ENCODE peak calls at places on chromosomes 3 and 15, in seven cellular contexts. R is activated CD8-positive, alpha-beta T cell treated with anti-CD3 and anti-CD28 coated beads for 36 hours; S is mammary epithelial cell; J is sigmoid colon; Q is B cell; H is body of pancreas; D is neural crest cell. W is an unnamed sample.

GRCh38 chr3:62211675-62212429 is 161.5 kb downstream of the FEZF2 start:
- DNase-seq in R (no peak), S (no peak), J (no peak), Q (no peak), H (no peak), D (no peak), W (no peak)

GRCh38 chr3:139187154-139187553 is 142.5 kb upstream of the PRR23C start:
- DNase-seq in R (no peak), S (no peak), J (no peak), Q (no peak), H (no peak), D (no peak), W (no peak)

GRCh38 chr3:63046152-63046551 is 170.9 kb upstream of the CADPS start:
- DNase-seq in R (no peak), S (no peak), J (no peak), Q (no peak), H (no peak), D (no peak), W (no peak)

GRCh38 chr15:101148881-101149664 is 102.8 kb downstream of the CHSY1 start:
- DNase-seq in R (no peak), S (no peak), J (peak), Q (no peak), H (no peak), D (no peak), W (no peak)

GRCh38 chr3:194423317-194423716 is 24.3 kb upstream of the GP5 start:
- DNase-seq in R (no peak), S (no peak), J (no peak), Q (no peak), H (no peak), D (no peak), W (no peak)

GRCh38 chr15:70169147-70169546 is 71.4 kb upstream of the TLE3 start:
- DNase-seq in R (no peak), S (no peak), J (no peak), Q (no peak), H (no peak), D (no peak), W (no peak)

GRCh38 chr3:137714551-137714950 is 49.6 kb upstream of the SOX14 start:
- DNase-seq in R (no peak), S (no peak), J (no peak), Q (no peak), H (no peak), D (no peak), W (no peak)

GRCh38 chr3:15976524-15976923 is 178.7 kb upstream of the ANKRD28 start:
- DNase-seq in R (no peak), S (peak), J (no peak), Q (no peak), H (no peak), D (no peak), W (no peak)

GRCh38 chr15:73364070-73364469 is 4.7 kb downstream of the HCN4 start:
- DNase-seq in R (no peak), S (no peak), J (no peak), Q (no peak), H (no peak), D (no peak), W (no peak)

GRCh38 chr3:108200024-108200423 is 22.2 kb downstream of the IFT57 start:
- DNase-seq in R (no peak), S (no peak), J (no peak), Q (no peak), H (no peak), D (no peak), W (no peak)

GRCh38 chr15:89822951-89823701 is 8.5 kb upstream of the ANPEP start:
- DNase-seq in R (no peak), S (peak), J (no peak), Q (no peak), H (no peak), D (no peak), W (no peak)

GRCh38 chr15:49154799-49155109 is 645 bp downstream of the COPS2 start:
- DNase-seq in R (no peak), S (no peak), J (no peak), Q (no peak), H (no peak), D (no peak), W (no peak)

GRCh38 chr15:52670087-52670486 is 9.1 kb downstream of the ATOSA start:
- DNase-seq in R (no peak), S (no peak), J (no peak), Q (no peak), H (no peak), D (no peak), W (no peak)

GRCh38 chr3:170222647-170223541 is 670 bp downstream of the PRKCI start:
- DNase-seq in R (peak), S (peak), J (peak), Q (peak), H (peak), D (no peak), W (peak)

GRCh38 chr3:179769411-179770247 is 116.8 kb downstream of the USP13 start:
- DNase-seq in R (no peak), S (no peak), J (no peak), Q (no peak), H (peak), D (no peak), W (no peak)

GRCh38 chr3:122660575-122660974 is 20.1 kb upstream of the PARP14 start:
- DNase-seq in R (no peak), S (no peak), J (no peak), Q (no peak), H (peak), D (no peak), W (no peak)

GRCh38 chr15:78763796-78764241 is 47.4 kb downstream of the ADAMTS7 start:
- DNase-seq in R (no peak), S (no peak), J (no peak), Q (no peak), H (no peak), D (no peak), W (no peak)

GRCh38 chr3:106945435-106945834 is 431.8 kb upstream of the CCDC54 start:
- DNase-seq in R (no peak), S (no peak), J (no peak), Q (no peak), H (no peak), D (no peak), W (no peak)

GRCh38 chr3:52093751-52094525 is 37.6 kb upstream of the DUSP7 start:
- DNase-seq in R (no peak), S (no peak), J (peak), Q (no peak), H (no peak), D (no peak), W (no peak)

GRCh38 chr3:19149388-19149787 is 1.1 kb downstream of the KCNH8 start:
- DNase-seq in R (peak), S (no peak), J (no peak), Q (no peak), H (peak), D (peak), W (no peak)

GRCh38 chr15:75136118-75136517 is 65.6 kb upstream of the C15orf39 start:
- DNase-seq in R (no peak), S (no peak), J (no peak), Q (no peak), H (no peak), D (no peak), W (no peak)

GRCh38 chr15:51132384-51133139 is 37.9 kb upstream of the TNFAIP8L3 start:
- DNase-seq in R (peak), S (peak), J (peak), Q (no peak), H (peak), D (peak), W (peak)

GRCh38 chr3:13866406-13866965 is 13.4 kb downstream of the WNT7A start:
- DNase-seq in R (peak), S (no peak), J (no peak), Q (no peak), H (no peak), D (no peak), W (no peak)

GRCh38 chr15:36177590-36178281 is 401.7 kb upstream of the CDIN1 start:
- DNase-seq in R (no peak), S (no peak), J (no peak), Q (no peak), H (no peak), D (no peak), W (no peak)

GRCh38 chr3:138974467-138974866 is 27.4 kb downstream of the FOXL2NB start:
- DNase-seq in R (no peak), S (peak), J (no peak), Q (no peak), H (no peak), D (no peak), W (no peak)

GRCh38 chr15:69893863-69894262 is 203.9 kb downstream of the TLE3 start:
- DNase-seq in R (no peak), S (peak), J (no peak), Q (no peak), H (no peak), D (peak), W (peak)

GRCh38 chr15:96428742-96429141 is 98.2 kb downstream of the NR2F2 start:
- DNase-seq in R (no peak), S (peak), J (no peak), Q (no peak), H (no peak), D (no peak), W (no peak)

GRCh38 chr15:56736881-56737707 is 3.8 kb upstream of the ZNF280D start:
- DNase-seq in R (no peak), S (no peak), J (no peak), Q (no peak), H (no peak), D (no peak), W (no peak)

GRCh38 chr15:41487802-41488201 is 5.9 kb upstream of the ITPKA start:
- DNase-seq in R (peak), S (no peak), J (no peak), Q (no peak), H (no peak), D (no peak), W (no peak)

GRCh38 chr3:111073186-111073585 is 1.6 kb downstream of the NECTIN3 start:
- DNase-seq in R (no peak), S (peak), J (no peak), Q (no peak), H (no peak), D (no peak), W (no peak)

GRCh38 chr3:177224406-177224805 is 27.1 kb upstream of the TBL1XR1 start:
- DNase-seq in R (no peak), S (no peak), J (no peak), Q (no peak), H (no peak), D (no peak), W (no peak)

GRCh38 chr3:115071611-115072010 is 75.5 kb downstream of the ZBTB20 start:
- DNase-seq in R (no peak), S (peak), J (no peak), Q (no peak), H (no peak), D (peak), W (no peak)

GRCh38 chr15:86115138-86115801 is 35.6 kb downstream of the AGBL1 start:
- DNase-seq in R (no peak), S (no peak), J (no peak), Q (no peak), H (no peak), D (no peak), W (no peak)
- TF ChIP-seq CTCF in R (no peak), S (peak), J (no peak), Q (no peak), H (no peak), D (peak), W (no peak)

DNA sequence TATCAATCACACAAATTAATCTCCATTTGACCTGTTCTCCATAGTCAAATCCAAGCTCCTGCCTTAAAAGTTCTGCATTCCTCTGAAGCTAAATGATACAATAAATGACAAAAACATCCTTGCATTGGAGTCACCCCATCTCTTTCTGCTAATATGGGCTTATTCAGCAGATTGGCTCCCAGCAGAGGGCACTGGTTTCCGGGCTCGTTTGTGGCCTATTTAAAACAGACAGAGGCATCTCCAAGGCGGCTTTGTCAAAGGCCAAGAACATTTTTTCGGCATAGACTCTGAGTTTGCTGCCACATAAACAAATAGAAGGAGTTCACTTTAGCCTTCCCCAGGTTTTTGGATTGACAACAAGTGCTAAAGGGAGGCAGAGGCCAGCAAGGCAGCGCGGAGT is 204.4 kb upstream of the RASGRP1 start:
- DNase-seq in R (peak), S (no peak), J (no peak), Q (no peak), H (peak), D (peak), W (peak)
- TF ChIP-seq CTCF in R (no peak), S (no peak), J (no peak), Q (no peak), H (no peak), D (peak), W (no peak)

GRCh38 chr3:73431136-73431933 is 193.4 kb downstream of the PDZRN3 start:
- DNase-seq in R (no peak), S (no peak), J (no peak), Q (no peak), H (no peak), D (no peak), W (no peak)

GRCh38 chr3:73433681-73434080 is 191.1 kb downstream of the PDZRN3 start:
- DNase-seq in R (no peak), S (peak), J (no peak), Q (no peak), H (no peak), D (no peak), W (no peak)

GRCh38 chr3:73432723-73433032 is 192.1 kb downstream of the PDZRN3 start:
- DNase-seq in R (no peak), S (no peak), J (no peak), Q (no peak), H (no peak), D (no peak), W (no peak)

GRCh38 chr3:73433079-73433478 is 191.7 kb downstream of the PDZRN3 start:
- DNase-seq in R (no peak), S (no peak), J (no peak), Q (no peak), H (no peak), D (no peak), W (no peak)

DNA sequence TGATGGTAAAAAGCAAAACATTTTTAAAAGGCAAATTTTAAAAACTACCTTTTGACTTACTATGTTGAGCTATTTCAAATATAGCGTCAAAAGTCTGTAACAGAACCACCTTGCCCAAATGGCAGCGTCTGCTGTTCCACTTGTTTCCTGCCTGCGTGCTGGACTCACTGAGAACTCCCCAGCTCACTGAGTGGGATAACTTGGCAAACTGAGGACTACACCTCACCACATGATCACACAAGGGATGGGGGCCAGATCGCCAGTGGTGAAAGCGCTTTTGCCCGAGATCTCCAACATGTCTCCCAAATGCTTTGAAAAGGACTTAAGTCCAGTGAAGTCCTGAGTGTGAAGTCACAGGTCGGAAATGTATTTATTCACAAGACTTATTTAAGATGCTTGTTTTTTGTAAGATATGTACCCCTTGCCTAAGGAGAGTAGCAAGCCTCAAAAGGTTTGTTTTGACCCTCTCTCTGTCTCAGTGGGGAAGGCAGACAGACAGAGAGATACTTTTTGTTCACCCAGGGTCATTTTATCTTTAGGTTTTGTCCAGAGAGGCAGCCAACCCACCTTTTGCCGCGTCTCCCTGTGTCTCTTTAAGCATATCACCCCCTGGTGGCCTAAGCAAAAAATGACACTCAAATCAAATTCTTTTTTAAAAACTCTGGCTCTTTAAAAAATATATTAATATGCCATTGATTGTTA is 192.6 kb downstream of the PDZRN3 start:
- DNase-seq in R (peak), S (peak), J (peak), Q (no peak), H (peak), D (no peak), W (no peak)
- TF ChIP-seq CTCF in R (peak), S (peak), J (peak), Q (peak), H (peak), D (peak), W (peak)

GRCh38 chr3:128070898-128071591 is 18.8 kb downstream of the SEC61A1 start:
- DNase-seq in R (no peak), S (no peak), J (no peak), Q (no peak), H (no peak), D (no peak), W (no peak)

GRCh38 chr3:128067481-128067880 is 15.2 kb downstream of the SEC61A1 start:
- DNase-seq in R (no peak), S (no peak), J (no peak), Q (no peak), H (no peak), D (no peak), W (no peak)

GRCh38 chr3:128066111-128066510 is 13.9 kb downstream of the SEC61A1 start:
- DNase-seq in R (no peak), S (no peak), J (no peak), Q (no peak), H (no peak), D (no peak), W (peak)

GRCh38 chr3:128069271-128069670 is 17.0 kb downstream of the SEC61A1 start:
- DNase-seq in R (no peak), S (no peak), J (no peak), Q (no peak), H (no peak), D (no peak), W (no peak)

DNA sequence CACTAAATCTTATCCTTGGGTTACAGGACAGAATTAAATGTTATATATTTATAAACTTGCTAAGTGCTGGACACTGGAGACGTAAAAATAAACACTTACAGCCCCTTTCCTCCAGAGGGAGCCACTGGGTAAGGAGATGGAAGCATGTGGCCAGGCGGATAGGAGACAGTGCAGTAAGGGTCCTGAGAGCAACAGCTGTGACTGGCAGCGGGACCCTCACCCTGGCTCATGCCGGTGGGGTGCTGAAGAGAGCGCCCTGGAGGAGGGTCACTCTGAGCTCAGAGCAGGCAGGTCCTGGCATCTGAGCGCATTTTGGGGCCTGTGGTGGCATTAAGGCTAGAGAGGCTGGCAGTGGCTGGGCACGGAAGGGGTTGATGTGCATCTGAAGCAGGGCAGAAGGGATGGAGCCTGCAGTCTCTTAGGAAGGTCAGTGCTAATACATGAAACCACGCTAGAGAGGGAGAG is 16.0 kb downstream of the SEC61A1 start:
- DNase-seq in R (peak), S (no peak), J (no peak), Q (no peak), H (no peak), D (peak), W (no peak)
- TF ChIP-seq CTCF in R (peak), S (peak), J (peak), Q (peak), H (peak), D (peak), W (peak)

DNA sequence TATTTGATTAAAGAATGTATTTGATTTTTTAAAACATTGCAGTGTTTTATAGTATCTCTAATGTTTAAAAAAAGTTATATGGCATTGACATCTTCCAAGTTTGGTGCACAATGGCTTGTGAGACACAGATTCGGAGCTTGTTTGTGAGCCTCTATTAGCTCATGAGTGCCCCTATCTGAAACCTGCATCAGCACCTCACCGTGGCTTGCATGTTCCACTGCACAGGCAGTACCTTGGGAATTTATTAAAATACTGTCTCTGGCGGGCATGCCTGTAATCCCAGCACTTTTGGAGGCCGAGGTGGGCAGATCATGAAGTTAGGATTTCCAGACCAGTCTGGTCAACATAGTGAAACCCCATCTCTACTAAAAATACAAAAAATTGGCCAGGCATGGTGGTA is 6.8 kb upstream of the RTP2 start:
- DNase-seq in R (no peak), S (no peak), J (no peak), Q (no peak), H (no peak), D (no peak), W (no peak)
- TF ChIP-seq CTCF in R (no peak), S (no peak), J (no peak), Q (no peak), H (no peak), D (no peak), W (no peak)

GRCh38 chr15:60964527-60964926 is 264.6 kb downstream of the RORA start:
- DNase-seq in R (no peak), S (no peak), J (peak), Q (no peak), H (peak), D (no peak), W (no peak)
- TF ChIP-seq CTCF in R (no peak), S (no peak), J (no peak), Q (no peak), H (no peak), D (no peak), W (no peak)

GRCh38 chr15:85414991-85415390 is 34.6 kb downstream of the AKAP13 start:
- DNase-seq in R (no peak), S (no peak), J (no peak), Q (no peak), H (no peak), D (no peak), W (no peak)

GRCh38 chr15:85412956-85413854 is 32.8 kb downstream of the AKAP13 start:
- DNase-seq in R (peak), S (peak), J (peak), Q (peak), H (peak), D (no peak), W (no peak)

GRCh38 chr15:85414037-85414436 is 33.6 kb downstream of the AKAP13 start:
- DNase-seq in R (no peak), S (no peak), J (no peak), Q (no peak), H (no peak), D (no peak), W (no peak)

GRCh38 chr15:85415779-85416178 is 35.4 kb downstream of the AKAP13 start:
- DNase-seq in R (no peak), S (no peak), J (no peak), Q (no peak), H (no peak), D (no peak), W (no peak)

GRCh38 chr15:85414495-85414894 is 34.1 kb downstream of the AKAP13 start:
- DNase-seq in R (no peak), S (peak), J (no peak), Q (no peak), H (no peak), D (no peak), W (no peak)
- TF ChIP-seq CTCF in R (peak), S (peak), J (no peak), Q (peak), H (no peak), D (no peak), W (no peak)